ENCODE peak calls at places on chromosomes 4 and X, in four cellular contexts. S is tibial artery, Z is fibroblast of lung, I is cardiac muscle cell. D is an unnamed sample.

GRCh38 chr4:186150926-186151325 is 40.4 kb upstream of the CYP4V2 start:
- DNase-seq in S (no peak), Z (no peak), I (no peak), D (no peak)

GRCh38 chr4:147732516-147733193 is 767 bp downstream of the ARHGAP10 start:
- DNase-seq in S (no peak), Z (peak), I (peak), D (no peak)

GRCh38 chr4:126106658-126107057 is 791.9 kb downstream of the FAT4 start:
- DNase-seq in S (no peak), Z (no peak), I (no peak), D (no peak)

GRCh38 chrX:49879656-49880277 is 483 bp downstream of the USP27X start:
- DNase-seq in S (no peak), Z (peak), I (peak), D (no peak)

GRCh38 chrX:112614640-112615039 is 65.1 kb downstream of the LHFPL1 start:
- DNase-seq in S (no peak), Z (peak), I (no peak), D (no peak)

GRCh38 chr4:143025111-143025704 is 159.5 kb upstream of the USP38 start:
- DNase-seq in S (no peak), Z (peak), I (peak), D (no peak)

GRCh38 chrX:55119712-55120111 is 30.9 kb downstream of the PAGE2 start:
- DNase-seq in S (no peak), Z (peak), I (no peak), D (no peak)

GRCh38 chr4:17957689-17958088 is 63.9 kb downstream of the LCORL start:
- DNase-seq in S (no peak), Z (peak), I (no peak), D (no peak)

GRCh38 chrX:8873102-8873501 is 71.9 kb upstream of the FAM9A start:
- DNase-seq in S (no peak), Z (no peak), I (no peak), D (no peak)

GRCh38 chr4:138308421-138308820 is 66.3 kb upstream of the SLC7A11 start:
- DNase-seq in S (no peak), Z (peak), I (no peak), D (peak)

GRCh38 chrX:31268359-31268758 is 196.5 kb upstream of the FTHL17 start:
- DNase-seq in S (no peak), Z (peak), I (peak), D (no peak)

GRCh38 chr4:80011636-80012236 is 61.3 kb downstream of the ANTXR2 start:
- DNase-seq in S (no peak), Z (peak), I (no peak), D (peak)

GRCh38 chrX:131745942-131746489 is 202.1 kb downstream of the OR13H1 start:
- DNase-seq in S (no peak), Z (no peak), I (no peak), D (no peak)

GRCh38 chrX:131746491-131746968 is 202.7 kb downstream of the OR13H1 start:
- DNase-seq in S (no peak), Z (peak), I (no peak), D (no peak)

GRCh38 chrX:131752493-131753198 is 208.8 kb downstream of the OR13H1 start:
- DNase-seq in S (no peak), Z (peak), I (no peak), D (no peak)

DNA sequence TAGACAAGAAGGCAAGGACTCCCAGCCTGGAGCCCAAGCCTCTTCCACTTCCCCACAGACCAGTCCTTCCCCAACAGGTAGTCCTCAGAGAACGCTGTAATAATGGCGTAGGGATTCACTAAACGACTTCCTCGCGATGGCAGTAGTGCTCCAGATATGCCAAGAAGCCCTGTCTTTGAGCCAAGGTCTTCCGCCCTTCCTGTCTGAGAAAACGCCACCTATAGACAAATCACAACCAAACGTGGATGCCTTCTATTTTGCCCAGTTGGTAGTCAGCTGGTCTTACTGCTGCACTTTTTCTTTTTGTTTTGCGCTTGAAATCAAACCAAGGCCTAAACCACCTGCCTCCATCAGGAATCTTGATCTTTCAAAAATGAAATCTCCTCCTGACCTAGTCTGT is 203.3 kb downstream of the OR13H1 start:
- DNase-seq in S (no peak), Z (peak), I (no peak), D (no peak)
- H3K4me3 ChIP-seq in S (no peak), Z (no peak), I (no peak), D (no peak)

DNA sequence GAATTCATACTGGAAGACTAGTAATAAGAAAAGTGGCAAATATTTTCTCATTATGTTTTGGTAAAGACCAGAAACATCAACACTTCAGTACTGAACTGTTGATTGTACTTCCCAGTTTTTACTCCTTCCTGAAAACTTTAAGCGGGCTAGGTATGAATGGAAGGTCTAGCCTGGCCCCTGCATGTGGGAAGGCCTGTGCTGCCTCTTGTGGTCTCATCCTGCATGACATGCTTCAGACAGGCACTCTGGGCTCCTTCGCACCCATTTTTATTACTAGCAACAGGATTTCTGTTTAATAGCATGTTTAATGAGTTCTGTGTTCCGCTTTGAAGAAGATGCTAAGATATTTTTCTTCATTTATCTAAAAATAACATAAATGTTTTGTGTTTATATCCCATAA is 279.1 kb downstream of the ANK2 start:
- DNase-seq in S (no peak), Z (no peak), I (no peak), D (no peak)
- TF ChIP-seq CTCF in S (no peak), Z (peak), I (peak), D (peak)

GRCh38 chr4:139764192-139764591 is 98.6 kb downstream of the MGST2 start:
- DNase-seq in S (no peak), Z (no peak), I (peak), D (no peak)

GRCh38 chr4:139763668-139764067 is 98.0 kb downstream of the MGST2 start:
- DNase-seq in S (no peak), Z (no peak), I (peak), D (no peak)

GRCh38 chr4:139762715-139763114 is 97.1 kb downstream of the MGST2 start:
- DNase-seq in S (no peak), Z (no peak), I (no peak), D (no peak)

GRCh38 chr4:139764686-139765085 is 99.1 kb downstream of the MGST2 start:
- DNase-seq in S (no peak), Z (no peak), I (no peak), D (no peak)

GRCh38 chr4:139763205-139763604 is 97.6 kb downstream of the MGST2 start:
- DNase-seq in S (no peak), Z (no peak), I (no peak), D (no peak)
- H3K4me3 ChIP-seq in S (no peak), Z (no peak), I (no peak), D (no peak)

GRCh38 chrX:7168366-7168765 is 20.4 kb upstream of the PUDP start:
- DNase-seq in S (no peak), Z (peak), I (no peak), D (no peak)

GRCh38 chrX:7164174-7164573 is 16.2 kb upstream of the PUDP start:
- DNase-seq in S (no peak), Z (no peak), I (no peak), D (no peak)

GRCh38 chrX:7170903-7171302 is 22.9 kb upstream of the PUDP start:
- DNase-seq in S (no peak), Z (no peak), I (peak), D (no peak)

DNA sequence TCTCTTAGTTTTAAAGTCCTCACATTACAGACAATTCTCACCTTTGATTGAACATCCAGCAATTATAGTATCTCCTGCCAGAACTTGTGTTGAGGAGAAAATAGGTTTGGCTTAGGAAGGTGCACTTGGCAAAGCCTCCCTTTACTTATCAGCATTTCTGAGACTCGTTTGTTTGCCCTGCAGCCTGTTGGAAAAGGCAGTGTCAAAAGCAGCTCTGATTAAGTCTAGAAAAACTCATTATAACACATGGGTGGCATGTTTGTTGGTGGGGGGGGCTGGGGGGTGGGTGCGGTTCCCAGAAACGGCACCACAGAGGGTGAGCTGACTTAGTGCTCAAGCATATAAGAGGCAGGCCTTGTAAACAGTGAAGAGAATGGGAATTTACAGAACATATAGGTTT is 21.7 kb upstream of the PUDP start:
- DNase-seq in S (no peak), Z (no peak), I (no peak), D (no peak)
- TF ChIP-seq CTCF in S (no peak), Z (no peak), I (no peak), D (no peak)

GRCh38 chr4:184792950-184793555 is 32.7 kb downstream of the ACSL1 start:
- DNase-seq in S (peak), Z (peak), I (no peak), D (peak)
- H3K4me3 ChIP-seq in S (no peak), Z (no peak), I (no peak), D (no peak)

GRCh38 chrX:10725071-10725470 is 104.7 kb upstream of the MID1 start:
- DNase-seq in S (no peak), Z (no peak), I (no peak), D (no peak)
- TF ChIP-seq CTCF in S (no peak), Z (no peak), I (peak), D (no peak)

GRCh38 chr4:89111833-89112563 is 665 bp downstream of the TIGD2 start:
- DNase-seq in S (no peak), Z (peak), I (peak), D (peak)

GRCh38 chr4:89110986-89111832 is at the start of gene TIGD2:
- DNase-seq in S (peak), Z (peak), I (peak), D (peak)

GRCh38 chr4:89110541-89110985 is 770 bp upstream of the TIGD2 start:
- DNase-seq in S (no peak), Z (no peak), I (no peak), D (no peak)

GRCh38 chr4:89108068-89108467 is 3.3 kb upstream of the TIGD2 start:
- DNase-seq in S (no peak), Z (no peak), I (no peak), D (no peak)

GRCh38 chr4:89109841-89110540 is 1.3 kb upstream of the TIGD2 start:
- DNase-seq in S (no peak), Z (no peak), I (peak), D (no peak)
- H3K4me3 ChIP-seq in S (peak), Z (peak), I (peak), D (peak)

GRCh38 chrX:131827935-131828334 is 195.2 kb upstream of the STK26 start:
- DNase-seq in S (no peak), Z (no peak), I (peak), D (no peak)

GRCh38 chrX:131826572-131826971 is 196.5 kb upstream of the STK26 start:
- DNase-seq in S (no peak), Z (no peak), I (no peak), D (no peak)

GRCh38 chrX:131828482-131828881 is 194.6 kb upstream of the STK26 start:
- DNase-seq in S (no peak), Z (no peak), I (peak), D (no peak)

GRCh38 chrX:131831185-131831520 is 191.9 kb upstream of the STK26 start:
- DNase-seq in S (no peak), Z (no peak), I (no peak), D (no peak)

DNA sequence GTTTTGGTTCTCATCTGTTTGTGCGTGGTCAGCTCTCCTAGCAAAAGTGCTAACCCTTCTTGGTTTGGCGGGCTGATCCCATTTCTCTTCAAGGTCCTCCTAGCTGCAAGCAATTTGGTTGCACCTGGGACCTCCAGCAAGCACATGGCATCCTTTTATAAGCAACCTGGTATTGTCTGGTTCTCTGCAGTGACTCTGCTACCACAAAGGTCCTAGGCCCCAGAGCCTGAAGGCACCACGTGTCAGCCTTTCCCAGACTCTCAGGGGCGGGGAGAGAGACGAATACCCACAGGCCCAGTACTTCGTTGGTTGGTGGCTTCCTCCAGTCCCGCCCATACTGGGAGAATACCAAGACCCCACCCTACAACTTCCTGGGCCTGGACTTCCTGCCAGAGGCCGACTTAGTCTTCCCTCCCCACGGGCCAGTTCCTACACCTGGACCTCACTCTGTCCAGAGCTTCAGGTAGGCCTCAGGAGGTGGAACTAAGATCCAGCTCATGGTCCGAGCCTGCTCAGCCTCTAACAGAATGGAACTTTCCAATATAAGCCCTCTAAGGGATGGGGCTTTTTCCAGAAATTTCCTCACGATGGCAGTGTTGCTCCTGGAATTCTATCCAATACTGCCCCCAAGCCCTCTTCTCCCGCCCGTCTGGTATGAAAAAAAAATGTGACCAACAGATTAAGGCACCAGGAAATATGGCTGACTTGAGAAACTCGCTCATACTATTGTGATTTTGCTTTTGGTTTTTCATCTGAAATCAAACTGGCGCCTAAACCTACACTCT is 192.5 kb upstream of the STK26 start:
- DNase-seq in S (peak), Z (peak), I (peak), D (no peak)
- TF ChIP-seq CTCF in S (peak), Z (no peak), I (peak), D (no peak)